ENCODE peak calls at places on chromosomes 4 and X, in six cellular contexts. Q is psoas muscle; Y is CD8-positive, alpha-beta T cell; P is HL-60; B is right lobe of liver; S is naive thymus-derived CD4-positive, alpha-beta T cell. I is an unnamed sample.

GRCh38 chrX:19017271-19017670 is 33.4 kb upstream of the PHKA2 start:
- DNase-seq in Q (no peak), B (no peak), Y (no peak), P (peak), S (no peak), I (no peak)

GRCh38 chr4:124018383-124019317 is 622.1 kb downstream of the SPRY1 start:
- DNase-seq in Y (no peak), P (no peak), S (no peak), Q (peak), B (peak), I (peak)

GRCh38 chr4:8939887-8940742 is 68.5 kb upstream of the HMX1 start:
- DNase-seq in S (no peak), Y (no peak), Q (no peak), B (no peak), P (no peak), I (no peak)

GRCh38 chr4:23097251-23097650 is 404.5 kb downstream of the GBA3 start:
- DNase-seq in S (no peak), P (no peak), Y (no peak), Q (no peak), B (no peak), I (no peak)

GRCh38 chr4:151850751-151851150 is 89.9 kb upstream of the GATB start:
- DNase-seq in Q (no peak), Y (no peak), B (no peak), P (no peak), S (no peak), I (no peak)

GRCh38 chrX:24026403-24026801 is 584 bp downstream of the KLHL15 start:
- DNase-seq in P (no peak), Q (no peak), S (no peak), B (no peak), Y (no peak), I (no peak)

GRCh38 chr4:125254111-125254510 is 60.6 kb upstream of the FAT4 start:
- DNase-seq in Q (no peak), S (no peak), Y (no peak), P (no peak), B (no peak), I (no peak)

GRCh38 chr4:48898733-48899431 is 7.7 kb downstream of the OCIAD2 start:
- DNase-seq in B (no peak), Y (no peak), P (peak), Q (no peak), S (no peak), I (no peak)

GRCh38 chrX:110414679-110415439 is 56.2 kb downstream of the RTL9 start:
- DNase-seq in Q (no peak), P (no peak), S (no peak), B (no peak), Y (no peak), I (no peak)

GRCh38 chr4:48909697-48910096 is 3.1 kb upstream of the OCIAD2 start:
- DNase-seq in Y (no peak), B (no peak), P (no peak), S (no peak), Q (no peak), I (no peak)

GRCh38 chr4:138110815-138111214 is 131.3 kb downstream of the SLC7A11 start:
- DNase-seq in S (no peak), P (no peak), Y (no peak), Q (no peak), B (no peak), I (no peak)
- H3K4me3 ChIP-seq in S (no peak), P (no peak), Y (no peak), Q (no peak), B (no peak), I (no peak)

DNA sequence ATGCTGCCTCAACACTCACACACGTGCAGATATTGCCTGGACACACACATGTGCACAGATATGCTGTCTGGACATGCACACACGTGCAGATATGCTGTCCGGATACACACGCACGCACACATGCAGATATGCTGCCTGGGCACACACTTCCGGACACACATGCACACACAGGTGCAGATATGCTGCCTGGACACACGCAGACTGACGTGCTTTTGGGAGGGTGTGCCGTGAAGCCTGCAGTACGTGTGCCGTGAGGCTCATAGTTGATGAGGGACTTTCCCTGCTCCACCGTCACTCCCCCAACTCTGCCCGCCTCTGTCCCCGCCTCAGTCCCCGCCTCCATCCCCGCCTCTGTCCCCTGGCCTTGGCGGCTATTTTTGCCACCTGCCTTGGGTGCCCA is 14.7 kb downstream of the FGFRL1 start:
- DNase-seq in B (peak), Q (no peak), Y (no peak), S (no peak), P (peak), I (no peak)
- H3K4me3 ChIP-seq in B (no peak), Q (no peak), Y (no peak), S (no peak), P (no peak), I (no peak)

GRCh38 chrX:153829549-153829798 is 870 bp downstream of the PDZD4 start:
- DNase-seq in Y (no peak), P (no peak), B (no peak), Q (no peak), S (no peak), I (no peak)

GRCh38 chrX:153828308-153828707 is 2.0 kb downstream of the PDZD4 start:
- DNase-seq in Y (no peak), B (no peak), S (no peak), Q (no peak), P (no peak), I (no peak)

GRCh38 chrX:153827903-153828302 is 2.4 kb downstream of the PDZD4 start:
- DNase-seq in B (no peak), Q (no peak), S (no peak), Y (no peak), P (no peak), I (no peak)

GRCh38 chrX:153829799-153830631 is at the start of gene PDZD4:
- DNase-seq in P (no peak), Y (no peak), S (no peak), B (no peak), Q (no peak), I (peak)

GRCh38 chrX:153828723-153829548 is 1.4 kb downstream of the PDZD4 start:
- DNase-seq in Y (no peak), B (no peak), P (no peak), S (no peak), Q (no peak), I (peak)
- H3K4me3 ChIP-seq in Y (no peak), B (no peak), P (no peak), S (peak), Q (peak), I (peak)

DNA sequence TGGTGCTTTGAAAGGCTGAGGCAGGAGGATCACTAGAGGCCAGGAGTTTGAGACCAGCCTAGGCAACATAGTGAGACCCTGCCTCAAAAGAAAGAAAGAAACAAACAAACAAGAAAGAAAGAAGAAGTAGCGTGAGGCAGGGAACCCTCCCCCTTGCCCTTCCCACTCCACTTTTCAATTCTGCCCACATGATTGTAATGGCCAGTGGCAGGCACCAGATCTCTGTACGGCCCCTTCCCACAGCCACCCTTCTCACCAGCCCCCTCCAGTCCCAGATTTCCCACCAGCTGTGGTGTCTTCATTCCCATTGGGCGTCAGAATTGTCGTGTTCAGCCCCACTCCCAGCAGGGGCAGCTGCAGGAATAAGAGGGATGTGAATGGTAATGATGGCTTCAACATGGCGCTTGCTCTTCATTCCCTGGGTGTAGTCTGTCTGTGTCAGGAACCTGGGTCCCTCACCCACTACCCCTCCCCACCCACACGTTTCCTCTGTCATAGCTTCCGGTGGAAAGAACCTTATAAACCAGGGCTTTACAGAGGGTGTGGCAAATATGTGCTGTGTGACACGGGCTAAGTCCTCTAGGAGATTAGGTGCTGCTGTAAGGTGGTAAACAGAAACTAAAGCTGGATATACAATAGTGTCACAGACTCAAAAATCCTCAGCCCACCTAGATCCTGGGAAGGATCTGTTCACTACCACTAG is at the start of gene IL2RG:
- DNase-seq in Q (no peak), B (no peak), S (peak), P (peak), Y (peak), I (peak)
- H3K4me3 ChIP-seq in Q (no peak), B (no peak), S (peak), P (no peak), Y (peak), I (no peak)

DNA sequence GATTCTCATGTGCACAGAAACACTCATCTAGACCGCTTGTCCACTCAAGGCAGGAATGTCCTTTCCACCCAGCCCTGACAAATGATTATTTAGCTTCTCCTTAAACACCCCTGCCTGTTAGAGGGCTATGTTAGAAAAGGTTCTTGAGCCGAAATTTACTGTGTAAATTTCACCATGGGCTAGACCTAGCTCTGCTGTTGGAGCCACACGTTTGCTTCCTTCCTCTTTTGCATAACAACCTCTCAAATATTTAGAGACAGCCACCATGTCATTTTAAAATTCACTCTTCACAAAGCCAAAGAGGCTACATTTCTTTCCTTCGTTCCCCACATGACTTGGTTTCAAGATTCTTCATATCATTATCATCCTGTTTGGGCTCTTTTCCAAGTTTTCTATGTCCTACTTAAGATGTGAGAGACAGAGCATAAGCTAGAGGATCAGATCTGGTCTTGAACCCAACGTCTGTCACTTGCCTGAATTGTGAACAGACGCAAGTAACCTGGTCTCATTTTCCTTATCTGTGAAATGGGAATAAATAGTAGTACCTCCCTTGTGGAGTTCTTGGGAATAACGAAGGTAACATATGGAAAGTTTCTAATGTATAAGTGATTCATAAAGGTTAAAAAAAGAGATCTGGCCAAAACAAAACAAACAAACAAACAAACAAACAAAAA is 6.6 kb downstream of the DOCK11 start:
- DNase-seq in P (peak), B (no peak), Q (no peak), Y (peak), S (no peak), I (no peak)
- H3K4me3 ChIP-seq in P (no peak), B (no peak), Q (no peak), Y (no peak), S (no peak), I (no peak)

DNA sequence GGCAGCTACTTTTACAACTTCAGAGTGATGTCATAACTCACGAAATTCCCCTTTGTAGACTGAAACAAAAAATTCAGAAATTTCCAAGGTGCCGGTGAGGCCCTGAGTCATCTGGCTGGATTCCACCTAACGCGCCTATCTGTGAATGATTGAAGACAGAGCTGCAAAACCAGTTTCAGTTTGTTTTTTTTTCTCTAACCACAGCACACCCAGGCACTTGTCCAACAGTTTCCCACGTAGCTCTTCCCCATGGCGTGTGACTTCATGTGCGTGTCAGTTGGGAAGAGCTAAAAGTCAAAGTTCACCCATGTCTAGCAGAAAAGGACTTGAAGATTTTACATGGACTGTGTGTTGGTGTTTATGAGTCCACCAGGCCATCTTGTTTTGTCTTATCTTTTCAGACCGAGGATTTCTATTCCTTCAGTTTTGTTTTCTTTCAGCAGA is 16.3 kb downstream of the TCEANC start:
- DNase-seq in S (no peak), Y (no peak), B (peak), Q (no peak), P (peak), I (peak)
- H3K4me3 ChIP-seq in S (no peak), Y (no peak), B (no peak), Q (no peak), P (no peak), I (no peak)

DNA sequence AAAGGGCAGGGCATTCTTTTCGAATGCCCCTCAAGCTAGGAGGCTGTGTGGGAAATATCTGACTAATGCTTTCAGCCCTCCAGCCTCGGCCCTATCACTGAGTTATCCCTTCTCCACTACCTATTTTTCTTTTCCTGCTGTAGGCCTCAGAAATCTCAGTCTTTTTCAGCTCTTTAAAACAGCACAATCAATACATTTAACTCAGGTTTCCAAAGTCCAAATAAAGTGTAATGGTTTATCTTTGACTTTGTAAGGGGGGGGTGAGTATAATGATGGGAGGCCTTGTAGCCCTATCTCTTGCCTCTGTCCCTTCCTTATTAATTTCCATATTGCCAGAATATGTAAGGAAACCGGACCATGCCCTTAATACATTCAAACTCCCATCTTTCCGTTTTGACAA is 1.6 kb upstream of the WNK3 start:
- DNase-seq in P (no peak), S (no peak), Y (no peak), Q (no peak), B (no peak), I (no peak)
- H3K4me3 ChIP-seq in P (no peak), S (no peak), Y (peak), Q (no peak), B (no peak), I (no peak)

I was measured in upper lobe of left lung.